ENCODE peak calls at places on chromosomes 16 and 17, in nine cellular contexts. N is H1; L is SJSA1; Y is mucosa of descending colon; Q is naive thymus-derived CD4-positive, alpha-beta T cell; V is small intestine; B is pancreas; E is adipocyte; S is hepatocyte. D is an unnamed sample.

GRCh38 chr16:57528499-57529323 is 7.7 kb downstream of the CCDC102A start:
- DNase-seq in N (peak; percentile 94), L (no peak), Y (peak; percentile 86), Q (no peak), V (peak; percentile 89), B (no peak), E (no peak), S (peak; percentile 88), D (peak; percentile 61)

GRCh38 chr17:81453049-81453448 is 57.8 kb downstream of the BAHCC1 start:
- DNase-seq in N (no peak), L (no peak), Y (no peak), Q (no peak), V (no peak), B (no peak), E (no peak), S (no peak), D (no peak)

GRCh38 chr17:39767147-39767546 is 29.4 kb downstream of the GRB7 start:
- DNase-seq in N (no peak), L (no peak), Y (no peak), Q (no peak), V (no peak), B (no peak), E (no peak), S (no peak), D (no peak)

GRCh38 chr16:88783391-88784073 is 1.5 kb downstream of the PIEZO1 start:
- DNase-seq in N (no peak), L (no peak), Y (no peak), Q (no peak), V (no peak), B (no peak), E (peak; percentile 54), S (no peak), D (peak; percentile 66)

GRCh38 chr16:65075877-65076276 is 46.0 kb downstream of the CDH11 start:
- DNase-seq in N (no peak), L (no peak), Y (no peak), Q (no peak), V (no peak), B (no peak), E (no peak), S (no peak), D (no peak)

GRCh38 chr17:81422776-81423697 is 27.8 kb downstream of the BAHCC1 start:
- DNase-seq in N (no peak), L (peak; percentile 99), Y (peak; percentile 62), Q (no peak), V (no peak), B (no peak), E (peak; percentile 97), S (peak; percentile 91), D (peak; percentile 88)

GRCh38 chr16:49492896-49493620 is 119.5 kb downstream of the C16orf78 start:
- DNase-seq in N (no peak), L (no peak), Y (no peak), Q (no peak), V (no peak), B (no peak), E (no peak), S (no peak), D (peak; percentile 49)

GRCh38 chr16:14527411-14528044 is 102.5 kb downstream of the PARN start:
- DNase-seq in N (no peak), L (no peak), Y (no peak), Q (no peak), V (no peak), B (no peak), E (peak; percentile 76), S (no peak), D (no peak)

GRCh38 chr16:23145186-23145585 is 4.1 kb downstream of the USP31 start:
- DNase-seq in N (no peak), L (no peak), Y (no peak), Q (no peak), V (no peak), B (no peak), E (no peak), S (no peak), D (no peak)

GRCh38 chr16:24609740-24610420 is 70.5 kb downstream of the RBBP6 start:
- DNase-seq in N (peak; percentile 69), L (peak; percentile 61), Y (peak; percentile 46), Q (no peak), V (peak; percentile 37), B (peak; percentile 67), E (peak; percentile 68), S (peak; percentile 74), D (peak; percentile 74)

GRCh38 chr16:28292731-28293588 is 635 bp downstream of the SBK1 start:
- DNase-seq in N (peak; percentile 88), L (no peak), Y (peak; percentile 40), Q (peak; percentile 52), V (no peak), B (peak; percentile 80), E (no peak), S (peak; percentile 73), D (peak; percentile 68)

GRCh38 chr16:30774367-30775130 is 12.4 kb downstream of the RNF40 start:
- DNase-seq in N (no peak), L (no peak), Y (no peak), Q (no peak), V (no peak), B (peak; percentile 72), E (no peak), S (no peak), D (no peak)

GRCh38 chr17:74770498-74771318 is 5.4 kb downstream of the NAT9 start:
- DNase-seq in N (peak; percentile 82), L (no peak), Y (peak; percentile 88), Q (peak; percentile 71), V (peak; percentile 90), B (peak; percentile 94), E (peak; percentile 53), S (peak; percentile 87), D (peak; percentile 88)

GRCh38 chr17:42187833-42188232 is 2.6 kb upstream of the HCRT start:
- DNase-seq in N (no peak), L (no peak), Y (no peak), Q (no peak), V (no peak), B (no peak), E (no peak), S (no peak), D (no peak)

DNA sequence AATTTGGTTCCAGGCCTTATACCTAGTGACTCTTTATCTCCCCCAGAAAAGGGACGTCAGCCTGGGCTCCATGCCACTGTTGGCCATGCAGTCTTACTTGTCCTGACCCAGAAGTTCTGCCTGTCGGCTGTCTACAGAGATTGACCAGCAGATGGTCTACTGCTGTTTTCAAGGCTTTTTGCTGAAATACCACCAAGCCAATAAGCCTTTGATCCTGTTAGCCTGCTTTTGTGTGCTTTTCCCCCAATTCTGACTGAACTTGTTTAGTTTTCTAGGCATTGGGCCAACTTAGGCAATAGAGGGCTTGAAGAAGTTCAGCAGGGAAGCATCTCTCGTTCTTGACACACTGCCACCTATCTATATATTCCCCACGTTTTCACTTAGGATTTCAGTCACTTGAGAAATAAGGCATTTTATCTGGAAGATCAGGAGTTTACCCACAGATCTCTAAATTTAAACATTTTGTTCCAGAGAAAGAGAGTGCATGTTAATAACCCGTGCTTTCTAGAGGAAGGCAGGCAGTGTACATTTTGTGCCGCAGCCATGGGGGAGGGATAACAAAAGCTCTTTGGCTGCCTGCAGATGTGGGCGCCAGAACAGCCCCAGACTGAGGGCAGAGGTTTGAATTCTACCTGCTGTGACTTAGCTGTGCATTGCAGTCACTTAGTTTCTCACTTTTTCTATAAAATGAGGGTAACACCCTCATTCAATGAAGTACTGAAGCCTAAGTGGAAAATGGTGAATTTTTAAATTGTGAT is 12.3 kb upstream of the CARMIL2 start:
- DNase-seq in N (no peak), L (no peak), Y (no peak), Q (no peak), V (no peak), B (no peak), E (peak; percentile 84), S (peak; percentile 59), D (no peak)
- H3K9me3 ChIP-seq in N (no peaks in the 10 kb centered on the region), L (no peaks in the 10 kb centered on the region), Y (no peaks in the 10 kb centered on the region), Q (no peaks in the 10 kb centered on the region), V (no peaks in the 10 kb centered on the region), B (no peaks in the 10 kb centered on the region), E (no peaks in the 10 kb centered on the region), S (no peaks in the 10 kb centered on the region), D (no peaks in the 10 kb centered on the region)

GRCh38 chr17:3695723-3696411 is at the start of gene P2RX5:
- DNase-seq in N (peak; percentile 79), L (no peak), Y (peak; percentile 51), Q (no peak), V (peak; percentile 34), B (no peak), E (peak; percentile 41), S (peak; percentile 39), D (no peak)
- H3K4me1 ChIP-seq in N (peaks cover 7% of the 10 kb centered on the region), L (peaks cover 10% of the 10 kb centered on the region), Y (peaks cover 8% of the 10 kb centered on the region), Q (peaks cover 3% of the 10 kb centered on the region), V (no peaks in the 10 kb centered on the region), B (no peaks in the 10 kb centered on the region), E (peaks cover 4% of the 10 kb centered on the region), S (peaks cover 5% of the 10 kb centered on the region), D (peaks cover 12% of the 10 kb centered on the region)

GRCh38 chr17:22512997-22513538 is 820.7 kb downstream of the KCNJ18 start:
- DNase-seq in N (no peak), L (peak; percentile 34), Y (no peak), Q (no peak), V (no peak), B (no peak), E (no peak), S (no peak), D (no peak)

GRCh38 chr17:22512506-22512905 is 820.2 kb downstream of the KCNJ18 start:
- DNase-seq in N (no peak), L (peak; percentile 18), Y (no peak), Q (no peak), V (no peak), B (no peak), E (no peak), S (no peak), D (no peak)

GRCh38 chr17:22514767-22515320 is 822.5 kb downstream of the KCNJ18 start:
- DNase-seq in N (no peak), L (no peak), Y (no peak), Q (no peak), V (no peak), B (no peak), E (no peak), S (no peak), D (no peak)

GRCh38 chr17:22515599-22515998 is 823.3 kb downstream of the KCNJ18 start:
- DNase-seq in N (no peak), L (no peak), Y (no peak), Q (no peak), V (no peak), B (no peak), E (no peak), S (no peak), D (no peak)

GRCh38 chr17:22514315-22514714 is 822.0 kb downstream of the KCNJ18 start:
- DNase-seq in N (no peak), L (no peak), Y (no peak), Q (no peak), V (no peak), B (no peak), E (no peak), S (no peak), D (no peak)
- H3K9me3 ChIP-seq in N (peaks cover 38% of the 10 kb centered on the region), L (no peaks in the 10 kb centered on the region), Y (peaks cover 61% of the 10 kb centered on the region), Q (no peaks in the 10 kb centered on the region), V (peaks cover 6% of the 10 kb centered on the region), B (no peaks in the 10 kb centered on the region), E (no peaks in the 10 kb centered on the region), S (no peaks in the 10 kb centered on the region), D (no peaks in the 10 kb centered on the region)

GRCh38 chr17:14336418-14336817 is 35.5 kb downstream of the HS3ST3B1 start:
- DNase-seq in N (no peak), L (no peak), Y (no peak), Q (no peak), V (no peak), B (no peak), E (no peak), S (no peak), D (no peak)
- H3K4me1 ChIP-seq in N (peaks cover 11% of the 10 kb centered on the region), L (peaks cover 13% of the 10 kb centered on the region), Y (no peaks in the 10 kb centered on the region), Q (peaks cover 16% of the 10 kb centered on the region), V (no peaks in the 10 kb centered on the region), B (no peaks in the 10 kb centered on the region), E (peaks cover 30% of the 10 kb centered on the region), S (peaks cover 9% of the 10 kb centered on the region), D (peaks cover 11% of the 10 kb centered on the region)